ENCODE peak calls at places on chromosome X, in four cellular contexts. One of them, this sample, is unnamed.
A peak's percentile ranks its signal among the peaks of the same experiment; 100 is the strongest.

GRCh38 chrX:149491812-149492211 is 13.3 kb downstream of the IDS start:
- DNase-seq in mesendoderm: no peak
- DNase-seq in NCI-H1092: no peak
- DNase-seq in GM23248: no peak
- DNase-seq in this sample: no peak

GRCh38 chrX:78997870-78998558 is 52.8 kb downstream of the P2RY10 start:
- DNase-seq in mesendoderm: no peak
- DNase-seq in GM23248: no peak
- DNase-seq in NCI-H1092: no peak
- DNase-seq in this sample: no peak

GRCh38 chrX:47146121-47146935 is 1.3 kb downstream of the RBM10 start:
- DNase-seq in GM23248: peak; percentile 37
- DNase-seq in NCI-H1092: peak; percentile 15
- DNase-seq in mesendoderm: no peak
- DNase-seq in this sample: no peak

GRCh38 chrX:18721683-18722499 is 14.4 kb downstream of the PPEF1 start:
- DNase-seq in NCI-H1092: no peak
- DNase-seq in GM23248: no peak
- DNase-seq in mesendoderm: no peak
- DNase-seq in this sample: no peak

GRCh38 chrX:71652405-71652804 is 14.9 kb upstream of the LOC101059915 start:
- DNase-seq in NCI-H1092: no peak
- DNase-seq in mesendoderm: peak; percentile 55
- DNase-seq in GM23248: peak; percentile 67
- DNase-seq in this sample: no peak

GRCh38 chrX:77788050-77788449 is 2.0 kb upstream of the ATRX start:
- DNase-seq in GM23248: no peak
- DNase-seq in mesendoderm: peak; percentile 3
- DNase-seq in NCI-H1092: no peak
- DNase-seq in this sample: peak; percentile 33

GRCh38 chrX:17046478-17047097 is 100.1 kb downstream of the REPS2 start:
- DNase-seq in mesendoderm: peak; percentile 74
- DNase-seq in GM23248: peak; percentile 70
- DNase-seq in NCI-H1092: peak; percentile 62
- DNase-seq in this sample: peak; percentile 33

GRCh38 chrX:74925210-74926088 is at the start of gene NEXMIF:
- DNase-seq in mesendoderm: no peak
- DNase-seq in GM23248: peak; percentile 45
- DNase-seq in NCI-H1092: peak; percentile 65
- DNase-seq in this sample: no peak

GRCh38 chrX:42366181-42366580 is 411.8 kb downstream of the PPP1R2C start:
- DNase-seq in NCI-H1092: no peak
- DNase-seq in GM23248: no peak
- DNase-seq in mesendoderm: no peak
- DNase-seq in this sample: no peak

GRCh38 chrX:92232182-92232581 is 453.0 kb downstream of the PCDH11X start:
- DNase-seq in GM23248: peak; percentile 13
- DNase-seq in mesendoderm: peak; percentile 24
- DNase-seq in NCI-H1092: no peak
- DNase-seq in this sample: no peak

GRCh38 chrX:42075032-42075431 is 151.7 kb upstream of the CASK start:
- DNase-seq in NCI-H1092: no peak
- DNase-seq in GM23248: no peak
- DNase-seq in mesendoderm: no peak
- DNase-seq in this sample: no peak